ENCODE peak calls at places on chromosomes 4 and X, in eight cellular contexts. I, P, K, Z, V, D, J and S are unnamed samples.

GRCh38 chr4:20532871-20533870 is 167.1 kb upstream of the PACRGL start:
- DNase-seq in I (peak), V (peak), J (no peak), P (no peak), D (no peak), K (no peak), Z (peak), S (peak)

GRCh38 chr4:6965329-6965728 is 55.7 kb downstream of the TBC1D14 start:
- DNase-seq in I (no peak), J (no peak), K (no peak), D (no peak), P (no peak), V (no peak), Z (no peak), S (no peak)

GRCh38 chr4:118758293-118758692 is 73.1 kb downstream of the METTL14 start:
- DNase-seq in K (no peak), Z (peak), I (no peak), J (no peak), D (no peak), V (no peak), P (no peak), S (no peak)

GRCh38 chrX:84219551-84219950 is 31.6 kb upstream of the RPS6KA6 start:
- DNase-seq in K (no peak), P (no peak), D (no peak), I (peak), J (no peak), V (peak), Z (no peak), S (peak)

GRCh38 chr4:119113033-119113655 is 22.5 kb upstream of the MYOZ2 start:
- DNase-seq in D (no peak), J (no peak), Z (peak), P (peak), K (peak), I (peak), V (peak), S (peak)

GRCh38 chrX:17613979-17614572 is 123.2 kb upstream of the SCML1 start:
- DNase-seq in J (no peak), P (no peak), V (no peak), Z (peak), I (peak), D (no peak), K (no peak), S (peak)

GRCh38 chr4:153747406-153747805 is 12.4 kb downstream of the RNF175 start:
- DNase-seq in I (no peak), Z (no peak), V (no peak), D (no peak), K (no peak), P (no peak), J (no peak), S (no peak)

GRCh38 chrX:23742174-23742692 is 843 bp downstream of the ACOT9 start:
- DNase-seq in I (peak), J (peak), D (peak), Z (peak), K (peak), P (peak), V (peak), S (peak)

GRCh38 chr4:166280642-166281041 is 407.6 kb downstream of the TLL1 start:
- DNase-seq in K (no peak), J (no peak), D (no peak), Z (no peak), P (no peak), V (no peak), I (no peak), S (no peak)

GRCh38 chr4:10041036-10041435 is 19.7 kb upstream of the SLC2A9 start:
- DNase-seq in I (no peak), V (no peak), Z (no peak), J (no peak), K (no peak), D (no peak), P (no peak), S (no peak)

GRCh38 chr4:137587796-137588195 is 55.5 kb upstream of the PCDH18 start:
- DNase-seq in I (no peak), V (no peak), D (no peak), K (no peak), Z (no peak), P (no peak), J (no peak), S (peak)

GRCh38 chr4:158914178-158914577 is 145.4 kb downstream of the FNIP2 start:
- DNase-seq in I (peak), K (peak), V (peak), D (no peak), J (no peak), Z (peak), P (no peak), S (peak)

GRCh38 chr4:144712775-144713174 is 66.8 kb downstream of the HHIP start:
- DNase-seq in J (no peak), D (no peak), V (peak), Z (peak), K (no peak), I (peak), P (no peak), S (peak)

GRCh38 chr4:176818531-176818930 is 25.8 kb upstream of the VEGFC start:
- DNase-seq in D (no peak), Z (peak), I (no peak), P (no peak), K (no peak), J (no peak), V (peak), S (no peak)

GRCh38 chr4:8311096-8312068 is 41.8 kb downstream of the HTRA3 start:
- DNase-seq in I (no peak), Z (no peak), J (no peak), V (no peak), K (no peak), D (no peak), P (no peak), S (no peak)

GRCh38 chr4:7999695-8000094 is 60.0 kb upstream of the AFAP1 start:
- DNase-seq in J (no peak), P (no peak), I (no peak), D (no peak), V (no peak), K (no peak), Z (no peak), S (no peak)

GRCh38 chrX:3548743-3549441 is 164.6 kb downstream of the PRKX start:
- DNase-seq in K (peak), J (peak), D (peak), V (peak), P (peak), I (peak), Z (peak), S (peak)

GRCh38 chr4:87036713-87037112 is 101.9 kb downstream of the AFF1 start:
- DNase-seq in J (no peak), I (no peak), V (no peak), D (no peak), K (no peak), Z (no peak), P (no peak), S (no peak)
- H3K27ac ChIP-seq in J (no peak), I (no peak), V (no peak), D (no peak), K (no peak), Z (no peak), P (no peak), S (no peak)

GRCh38 chr4:101019313-101019712 is 328.0 kb downstream of the PPP3CA start:
- DNase-seq in Z (no peak), P (no peak), I (no peak), D (no peak), J (no peak), V (no peak), K (no peak), S (no peak)
- TF ChIP-seq EZH2 in Z (no peak), P (no peak), I (no peak), D (no peak), J (no peak), V (no peak), K (no peak), S (no peak)

DNA sequence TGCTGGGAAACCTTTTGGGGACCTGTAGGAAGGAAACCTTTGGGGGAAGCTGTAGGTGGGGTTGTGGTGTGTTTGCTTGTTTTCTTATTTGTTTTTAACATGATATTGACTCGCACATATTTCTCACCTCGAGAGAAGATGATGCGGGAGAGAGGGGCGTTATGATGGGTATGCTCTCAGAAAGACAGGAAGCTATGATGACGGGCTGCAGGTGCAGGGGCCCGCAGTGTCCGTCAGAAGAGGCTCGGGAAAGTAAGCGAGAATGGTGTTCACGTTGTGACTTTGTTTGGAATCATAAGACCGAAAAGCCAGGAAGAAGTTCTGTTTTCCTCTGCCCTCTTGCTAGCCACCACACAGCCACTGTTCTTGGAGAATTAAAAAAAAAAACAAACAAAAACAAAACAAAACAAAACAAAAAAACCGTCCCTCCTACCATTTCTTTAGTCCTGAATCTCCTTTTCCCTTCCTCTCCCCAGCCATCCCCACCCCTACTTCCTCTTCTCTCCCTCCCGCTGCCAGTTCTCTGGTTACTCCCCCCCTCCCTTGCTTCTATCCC is 369 bp upstream of the BMP3 start:
- DNase-seq in P (no peak), K (no peak), Z (no peak), J (peak), I (no peak), V (no peak), D (peak), S (no peak)
- H3K27ac ChIP-seq in P (no peak), K (no peak), Z (no peak), J (no peak), I (no peak), V (no peak), D (no peak), S (no peak)

GRCh38 chr4:94757192-94758140 is at the start of gene BMPR1B:
- DNase-seq in Z (peak), I (peak), P (peak), D (peak), J (peak), K (peak), V (peak), S (peak)
- TF ChIP-seq EZH2 in Z (no peak), I (no peak), P (no peak), D (peak), J (peak), K (no peak), V (no peak), S (no peak)